ENCODE peak calls at places on chromosomes 13 and 19, in five cellular contexts. D, X, K, Y and G are unnamed samples.
A peak's percentile ranks its signal among the peaks of the same experiment; 100 is the strongest.

GRCh38 chr13:97223711-97224461 is 1.8 kb downstream of the MBNL2 start:
- DNase-seq in X (peak; percentile 24), K (peak; percentile 84), Y (peak; percentile 20), D (peak; percentile 41), G (peak; percentile 86)

GRCh38 chr19:3366761-3367571 is 583 bp downstream of the NFIC start:
- DNase-seq in D (no peak), K (no peak), Y (peak; percentile 35), X (no peak), G (peak; percentile 59)

GRCh38 chr19:39825093-39825463 is 8.9 kb downstream of the DYRK1B start:
- DNase-seq in X (no peak), K (no peak), Y (no peak), D (no peak), G (no peak)

GRCh38 chr19:49362048-49362925 is at the start of gene TEAD2:
- DNase-seq in D (no peak), K (no peak), Y (peak; percentile 27), X (no peak), G (no peak)

GRCh38 chr13:34360702-34361101 is 542.8 kb downstream of the RFC3 start:
- DNase-seq in Y (no peak), D (no peak), K (no peak), X (no peak), G (no peak)

GRCh38 chr19:8832132-8833021 is at the start of the genes MBD3L1 and ZNF558:
- DNase-seq in K (peak; percentile 99), Y (peak; percentile 98), X (peak; percentile 89), D (peak; percentile 97), G (peak; percentile 99)

GRCh38 chr19:23980805-23981204 is 66.1 kb downstream of the ZNF726 start:
- DNase-seq in D (no peak), X (no peak), K (no peak), Y (no peak), G (no peak)

GRCh38 chr13:110559429-110559943 is 2.0 kb downstream of the RAB20 start:
- DNase-seq in D (no peak), Y (no peak), X (no peak), K (no peak), G (peak; percentile 44)